ENCODE peak calls at places on chromosomes 6 and 20, in six cellular contexts. One of them, this sample, is unnamed. For H3K27me3, the result is how much of the 10 kb centered on the place peaks cover.

GRCh38 chr6:142459267-142459666 is 157.5 kb downstream of the ADGRG6 start:
- DNase-seq in dorsolateral prefrontal cortex: no peak
- DNase-seq in endodermal cell: no peak
- DNase-seq in pancreas: no peak
- DNase-seq in stomach: no peak
- DNase-seq in H7: no peak
- DNase-seq in this sample: no peak

GRCh38 chr20:61387204-61387958 is 135.3 kb downstream of the CDH4 start:
- DNase-seq in dorsolateral prefrontal cortex: peak
- DNase-seq in endodermal cell: peak
- DNase-seq in pancreas: peak
- DNase-seq in stomach: no peak
- DNase-seq in H7: peak
- DNase-seq in this sample: no peak

GRCh38 chr6:30319146-30319835 is 7.4 kb upstream of the TRIM39 start:
- DNase-seq in dorsolateral prefrontal cortex: no peak
- DNase-seq in endodermal cell: no peak
- DNase-seq in pancreas: no peak
- DNase-seq in stomach: no peak
- DNase-seq in H7: peak
- DNase-seq in this sample: no peak

GRCh38 chr6:43629505-43630300 is 639 bp upstream of the GTPBP2 start:
- DNase-seq in dorsolateral prefrontal cortex: peak
- DNase-seq in endodermal cell: peak
- DNase-seq in pancreas: peak
- DNase-seq in stomach: peak
- DNase-seq in H7: peak
- DNase-seq in this sample: peak

GRCh38 chr6:52115145-52115741 is 27.8 kb upstream of the PKHD1 start:
- DNase-seq in dorsolateral prefrontal cortex: no peak
- DNase-seq in endodermal cell: no peak
- DNase-seq in pancreas: no peak
- DNase-seq in stomach: no peak
- DNase-seq in H7: no peak
- DNase-seq in this sample: no peak

GRCh38 chr6:75296811-75297779 is 12.5 kb upstream of the TMEM30A start:
- DNase-seq in dorsolateral prefrontal cortex: no peak
- DNase-seq in endodermal cell: no peak
- DNase-seq in pancreas: no peak
- DNase-seq in stomach: no peak
- DNase-seq in H7: peak
- DNase-seq in this sample: no peak

GRCh38 chr20:50590348-50590664 is 80.1 kb downstream of the PTPN1 start:
- DNase-seq in dorsolateral prefrontal cortex: no peak
- DNase-seq in endodermal cell: no peak
- DNase-seq in pancreas: no peak
- DNase-seq in stomach: no peak
- DNase-seq in H7: no peak
- DNase-seq in this sample: no peak

GRCh38 chr6:3509326-3509725 is 52.5 kb upstream of the SLC22A23 start:
- DNase-seq in dorsolateral prefrontal cortex: no peak
- DNase-seq in endodermal cell: no peak
- DNase-seq in pancreas: no peak
- DNase-seq in stomach: no peak
- DNase-seq in H7: no peak
- DNase-seq in this sample: no peak

GRCh38 chr20:64106435-64106961 is 867 bp downstream of the NPBWR2 start:
- DNase-seq in dorsolateral prefrontal cortex: no peak
- DNase-seq in endodermal cell: peak
- DNase-seq in pancreas: no peak
- DNase-seq in stomach: no peak
- DNase-seq in H7: no peak
- DNase-seq in this sample: no peak

GRCh38 chr20:6663104-6663503 is 104.4 kb upstream of the BMP2 start:
- DNase-seq in dorsolateral prefrontal cortex: no peak
- DNase-seq in endodermal cell: no peak
- DNase-seq in pancreas: no peak
- DNase-seq in stomach: no peak
- DNase-seq in H7: no peak
- DNase-seq in this sample: no peak

GRCh38 chr6:35058041-35058675 is 83.0 kb downstream of the TCP11 start:
- DNase-seq in dorsolateral prefrontal cortex: no peak
- DNase-seq in endodermal cell: no peak
- DNase-seq in pancreas: no peak
- DNase-seq in stomach: no peak
- DNase-seq in H7: peak
- DNase-seq in this sample: no peak

GRCh38 chr6:165439928-165440554 is 130.6 kb upstream of the C6orf118 start:
- DNase-seq in dorsolateral prefrontal cortex: no peak
- DNase-seq in endodermal cell: no peak
- DNase-seq in pancreas: no peak
- DNase-seq in stomach: no peak
- DNase-seq in H7: peak
- DNase-seq in this sample: no peak

GRCh38 chr20:25009218-25010145 is 16.9 kb upstream of the APMAP start:
- DNase-seq in dorsolateral prefrontal cortex: no peak
- DNase-seq in endodermal cell: peak
- DNase-seq in pancreas: peak
- DNase-seq in stomach: no peak
- DNase-seq in H7: no peak
- DNase-seq in this sample: no peak

GRCh38 chr6:39342692-39343460 is 20.4 kb upstream of the KCNK16 start:
- DNase-seq in dorsolateral prefrontal cortex: no peak
- DNase-seq in endodermal cell: no peak
- DNase-seq in pancreas: no peak
- DNase-seq in stomach: no peak
- DNase-seq in H7: no peak
- DNase-seq in this sample: no peak

DNA sequence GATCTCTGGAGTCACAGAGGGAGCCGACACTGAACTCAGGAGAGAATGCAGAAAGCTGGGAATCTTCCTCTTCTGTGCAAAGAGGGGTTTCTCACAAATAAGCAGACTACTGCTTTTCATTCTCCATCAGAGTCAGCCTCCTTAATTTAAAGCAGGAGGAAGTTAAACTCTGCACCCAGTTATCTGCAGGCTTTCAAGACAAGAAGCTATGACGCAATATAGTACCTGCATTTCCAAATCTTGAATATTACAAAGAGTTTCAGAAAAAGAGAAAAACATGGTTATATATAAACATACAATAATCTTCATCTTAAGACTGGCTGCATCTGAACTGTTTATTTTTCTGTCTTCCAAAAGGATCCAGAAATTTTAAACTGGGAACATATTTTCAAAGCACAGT is 18.0 kb upstream of the SNRPB2 start:
- DNase-seq in dorsolateral prefrontal cortex: no peak
- DNase-seq in endodermal cell: no peak
- DNase-seq in pancreas: no peak
- DNase-seq in stomach: no peak
- DNase-seq in H7: no peak
- DNase-seq in this sample: no peak
- H3K27me3 ChIP-seq in dorsolateral prefrontal cortex: under half
- H3K27me3 ChIP-seq in endodermal cell: under half
- H3K27me3 ChIP-seq in pancreas: under half
- H3K27me3 ChIP-seq in stomach: under half
- H3K27me3 ChIP-seq in H7: under half
- H3K27me3 ChIP-seq in this sample: under half

DNA sequence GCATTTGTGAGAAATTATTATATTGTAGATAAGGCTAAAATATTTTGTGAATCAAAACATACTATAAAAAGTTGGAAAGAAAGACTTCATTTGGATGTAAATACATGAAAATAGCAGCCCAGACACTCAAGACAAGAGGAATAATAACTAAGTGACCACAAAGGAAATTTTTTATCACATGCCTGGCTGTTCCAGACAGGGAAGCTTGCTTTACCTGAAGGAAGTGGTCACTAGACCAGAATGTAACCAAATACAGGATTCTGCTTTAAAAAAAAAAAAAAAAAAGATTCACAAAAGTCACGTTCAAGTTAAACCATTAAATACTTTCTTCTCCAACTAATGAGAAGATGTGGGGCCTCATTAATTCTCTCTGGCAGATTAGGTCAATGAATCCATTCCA is 9.3 kb upstream of the HLA-DQB2 start:
- DNase-seq in dorsolateral prefrontal cortex: no peak
- DNase-seq in endodermal cell: no peak
- DNase-seq in pancreas: no peak
- DNase-seq in stomach: no peak
- DNase-seq in H7: no peak
- DNase-seq in this sample: no peak
- H3K27me3 ChIP-seq in dorsolateral prefrontal cortex: under half
- H3K27me3 ChIP-seq in endodermal cell: under half
- H3K27me3 ChIP-seq in pancreas: under half
- H3K27me3 ChIP-seq in stomach: under half
- H3K27me3 ChIP-seq in H7: under half
- H3K27me3 ChIP-seq in this sample: under half

GRCh38 chr20:31452575-31452974 is 12.1 kb downstream of the DEFB123 start:
- DNase-seq in dorsolateral prefrontal cortex: no peak
- DNase-seq in endodermal cell: no peak
- DNase-seq in pancreas: no peak
- DNase-seq in stomach: no peak
- DNase-seq in H7: no peak
- DNase-seq in this sample: no peak

GRCh38 chr20:31449511-31450128 is 9.2 kb downstream of the DEFB123 start:
- DNase-seq in dorsolateral prefrontal cortex: no peak
- DNase-seq in endodermal cell: no peak
- DNase-seq in pancreas: no peak
- DNase-seq in stomach: no peak
- DNase-seq in H7: no peak
- DNase-seq in this sample: no peak

DNA sequence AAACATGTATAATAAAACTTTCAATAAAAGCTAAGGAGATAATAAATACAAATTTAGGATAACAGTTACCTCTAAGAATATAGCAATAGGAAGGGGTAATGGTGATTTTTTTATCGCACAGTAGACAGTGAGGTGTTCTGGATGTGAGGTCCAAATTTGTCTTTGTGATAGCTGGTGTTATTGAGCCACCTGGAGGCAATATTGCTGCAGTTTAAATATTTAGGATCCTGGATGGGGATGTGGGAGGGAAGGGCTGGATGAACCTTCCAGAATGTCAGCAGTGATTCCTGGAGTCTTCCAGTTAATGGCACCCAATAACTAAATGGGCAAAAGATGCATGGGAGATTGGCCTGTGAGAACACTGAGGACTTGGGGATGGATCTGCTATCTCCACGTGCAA is 13.9 kb downstream of the DEFB123 start:
- DNase-seq in dorsolateral prefrontal cortex: no peak
- DNase-seq in endodermal cell: no peak
- DNase-seq in pancreas: no peak
- DNase-seq in stomach: no peak
- DNase-seq in H7: no peak
- DNase-seq in this sample: no peak
- H3K27me3 ChIP-seq in dorsolateral prefrontal cortex: under half
- H3K27me3 ChIP-seq in endodermal cell: under half
- H3K27me3 ChIP-seq in pancreas: under half
- H3K27me3 ChIP-seq in stomach: under half
- H3K27me3 ChIP-seq in H7: under half
- H3K27me3 ChIP-seq in this sample: under half

DNA sequence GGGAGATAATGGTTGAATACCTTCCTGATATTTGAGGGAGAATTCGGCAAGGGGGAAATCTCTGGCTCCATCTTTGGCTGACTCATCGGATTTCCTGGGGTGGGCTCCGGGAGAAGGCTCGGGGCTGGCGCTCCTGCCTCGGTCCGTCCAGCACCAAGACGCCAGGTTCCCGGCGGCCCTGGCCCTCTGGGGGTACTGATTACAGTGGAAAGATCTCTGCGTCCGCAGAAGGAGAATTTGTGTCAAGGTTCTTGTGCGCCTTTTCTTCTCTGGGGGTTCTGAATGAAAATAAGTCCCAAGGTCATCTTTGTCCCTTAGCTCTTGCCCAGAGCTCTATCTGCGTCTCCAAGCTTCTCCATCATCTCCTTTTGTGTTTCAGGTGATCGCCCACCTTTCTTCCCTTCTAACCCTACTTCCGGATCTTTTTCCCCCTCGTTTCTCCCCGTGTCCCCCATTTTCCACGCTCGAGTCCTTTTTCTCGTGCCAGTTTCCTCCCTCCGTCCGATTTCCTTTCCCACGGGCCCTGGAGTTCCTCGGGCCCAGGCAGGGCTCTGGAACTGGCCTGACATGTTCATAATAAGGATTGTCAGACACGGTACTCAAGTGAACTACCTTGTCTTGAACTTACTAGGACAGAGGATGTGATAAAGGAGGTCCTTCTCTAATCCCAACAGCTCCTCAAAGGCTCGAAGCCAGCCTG is 11.6 kb downstream of the NRN1 start:
- DNase-seq in dorsolateral prefrontal cortex: no peak
- DNase-seq in endodermal cell: peak
- DNase-seq in pancreas: no peak
- DNase-seq in stomach: no peak
- DNase-seq in H7: peak
- DNase-seq in this sample: no peak
- H3K27me3 ChIP-seq in dorsolateral prefrontal cortex: half or more
- H3K27me3 ChIP-seq in endodermal cell: half or more
- H3K27me3 ChIP-seq in pancreas: under half
- H3K27me3 ChIP-seq in stomach: under half
- H3K27me3 ChIP-seq in H7: half or more
- H3K27me3 ChIP-seq in this sample: half or more

DNA sequence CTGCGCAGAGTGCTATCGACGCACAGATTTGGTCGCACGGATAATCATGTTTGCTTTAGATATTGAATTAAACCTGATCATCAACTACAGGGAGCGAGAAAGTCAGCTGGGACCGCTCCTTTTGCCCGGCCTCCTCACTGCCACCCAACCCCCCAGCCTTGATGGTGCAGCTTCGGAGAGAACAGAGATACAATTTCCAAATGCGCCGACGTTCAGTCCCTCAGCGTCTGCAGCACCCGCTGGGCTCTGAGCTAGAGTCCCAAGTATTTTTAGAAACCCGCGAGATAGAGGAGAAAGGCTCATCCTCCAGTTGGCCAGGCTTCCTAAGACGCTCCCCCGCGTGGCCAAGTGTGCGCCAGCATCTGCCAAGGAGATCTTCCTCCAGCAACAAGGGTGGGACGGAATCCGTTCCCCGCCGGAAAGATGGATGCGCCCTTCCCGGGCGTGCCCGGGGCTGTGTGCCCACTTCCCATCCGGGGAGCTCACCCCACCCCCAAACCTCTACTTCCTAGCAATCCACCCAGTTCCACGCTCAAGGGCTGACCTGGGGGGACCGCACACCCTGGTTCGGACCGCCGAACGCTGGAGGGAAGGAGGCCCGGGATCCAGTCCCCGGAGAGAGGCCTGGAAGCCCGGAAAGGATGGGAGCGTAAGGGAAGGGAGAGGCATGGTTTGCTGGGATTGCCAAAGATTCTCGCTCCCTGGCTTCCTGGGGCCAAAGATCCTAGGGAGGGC is 4.1 kb downstream of the NKX2-2 start:
- DNase-seq in dorsolateral prefrontal cortex: no peak
- DNase-seq in endodermal cell: peak
- DNase-seq in pancreas: no peak
- DNase-seq in stomach: no peak
- DNase-seq in H7: peak
- DNase-seq in this sample: no peak
- H3K27me3 ChIP-seq in dorsolateral prefrontal cortex: under half
- H3K27me3 ChIP-seq in endodermal cell: half or more
- H3K27me3 ChIP-seq in pancreas: under half
- H3K27me3 ChIP-seq in stomach: half or more
- H3K27me3 ChIP-seq in H7: half or more
- H3K27me3 ChIP-seq in this sample: half or more

This sample was measured in CD8-positive, alpha-beta T cell.